ENCODE peak calls at places on chromosomes 16 and 17, in six cellular contexts. U is tibial artery, A is K562, V is endodermal cell, D is endothelial cell, Z is mesothelial cell of epicardium. K is an unnamed sample.

GRCh38 chr17:64016974-64017373 is 3.5 kb downstream of the ICAM2 start:
- DNase-seq in Z (no peak), A (no peak), D (no peak), V (no peak), U (no peak), K (no peak)

GRCh38 chr17:76868176-76868668 is at the start of gene MGAT5B:
- DNase-seq in D (peak), V (peak), A (peak), Z (peak), U (peak), K (peak)

GRCh38 chr17:33050611-33051140 is 59.0 kb downstream of the SPACA3 start:
- DNase-seq in A (no peak), V (peak), U (no peak), D (no peak), Z (no peak), K (no peak)

GRCh38 chr17:67105213-67105612 is 60.9 kb downstream of the CACNG1 start:
- DNase-seq in U (no peak), Z (no peak), V (no peak), D (no peak), A (no peak), K (no peak)

GRCh38 chr17:77601054-77601979 is 357.2 kb upstream of the TNRC6C start:
- DNase-seq in U (peak), A (no peak), V (no peak), D (no peak), Z (no peak), K (no peak)

GRCh38 chr17:33233855-33234228 is 59.3 kb downstream of the ASIC2 start:
- DNase-seq in D (no peak), V (no peak), U (peak), Z (no peak), A (no peak), K (no peak)

GRCh38 chr17:61376931-61377838 is 22.5 kb upstream of the TBX2 start:
- DNase-seq in A (no peak), D (no peak), U (peak), V (no peak), Z (no peak), K (no peak)

GRCh38 chr16:60748366-60748765 is 1287.9 kb downstream of the CDH8 start:
- DNase-seq in U (no peak), Z (no peak), D (no peak), A (no peak), V (no peak), K (no peak)

GRCh38 chr17:47099987-47100711 is 88.9 kb downstream of the CDC27 start:
- DNase-seq in U (peak), A (peak), Z (peak), V (peak), D (peak), K (peak)

GRCh38 chr16:26598061-26598460 is 468.7 kb upstream of the C16orf82 start:
- DNase-seq in Z (no peak), V (peak), D (no peak), A (peak), U (no peak), K (no peak)

GRCh38 chr17:79835953-79836951 is 3.0 kb downstream of the CBX4 start:
- DNase-seq in D (no peak), V (peak), U (no peak), Z (peak), A (peak), K (peak)

GRCh38 chr16:2146739-2147138 is 1.7 kb upstream of the RAB26 start:
- DNase-seq in D (no peak), V (peak), A (no peak), Z (no peak), U (no peak), K (no peak)

GRCh38 chr17:81519284-81520020 is 6.9 kb upstream of the ACTG1 start:
- DNase-seq in D (no peak), A (peak), V (peak), U (no peak), Z (peak), K (peak)

GRCh38 chr16:23423496-23424049 is 29.4 kb downstream of the COG7 start:
- DNase-seq in A (no peak), V (peak), Z (no peak), U (peak), D (no peak), K (no peak)

GRCh38 chr17:77707546-77707945 is 251.0 kb upstream of the TNRC6C start:
- DNase-seq in Z (peak), A (no peak), V (peak), D (no peak), U (no peak), K (no peak)

GRCh38 chr16:58814348-58814801 is 80.3 kb upstream of the GOT2 start:
- DNase-seq in A (peak), V (peak), U (peak), D (peak), Z (peak), K (peak)

GRCh38 chr17:4232168-4232813 is 31.5 kb downstream of the ANKFY1 start:
- DNase-seq in U (no peak), V (no peak), D (no peak), Z (no peak), A (no peak), K (no peak)

GRCh38 chr17:4234406-4234805 is 29.4 kb downstream of the ANKFY1 start:
- DNase-seq in Z (no peak), A (no peak), V (no peak), D (no peak), U (no peak), K (no peak)

GRCh38 chr17:4233668-4234258 is 30.0 kb downstream of the ANKFY1 start:
- DNase-seq in A (no peak), V (no peak), U (no peak), D (no peak), Z (no peak), K (no peak)

GRCh38 chr17:4230142-4230541 is 33.6 kb downstream of the ANKFY1 start:
- DNase-seq in D (no peak), A (no peak), Z (no peak), U (peak), V (peak), K (no peak)

GRCh38 chr17:4229627-4230026 is 34.2 kb downstream of the ANKFY1 start:
- DNase-seq in D (no peak), V (no peak), U (peak), A (no peak), Z (no peak), K (no peak)
- TF ChIP-seq CTCF in D (no peak), V (no peak), U (no peak), A (no peak), Z (no peak), K (no peak)

DNA sequence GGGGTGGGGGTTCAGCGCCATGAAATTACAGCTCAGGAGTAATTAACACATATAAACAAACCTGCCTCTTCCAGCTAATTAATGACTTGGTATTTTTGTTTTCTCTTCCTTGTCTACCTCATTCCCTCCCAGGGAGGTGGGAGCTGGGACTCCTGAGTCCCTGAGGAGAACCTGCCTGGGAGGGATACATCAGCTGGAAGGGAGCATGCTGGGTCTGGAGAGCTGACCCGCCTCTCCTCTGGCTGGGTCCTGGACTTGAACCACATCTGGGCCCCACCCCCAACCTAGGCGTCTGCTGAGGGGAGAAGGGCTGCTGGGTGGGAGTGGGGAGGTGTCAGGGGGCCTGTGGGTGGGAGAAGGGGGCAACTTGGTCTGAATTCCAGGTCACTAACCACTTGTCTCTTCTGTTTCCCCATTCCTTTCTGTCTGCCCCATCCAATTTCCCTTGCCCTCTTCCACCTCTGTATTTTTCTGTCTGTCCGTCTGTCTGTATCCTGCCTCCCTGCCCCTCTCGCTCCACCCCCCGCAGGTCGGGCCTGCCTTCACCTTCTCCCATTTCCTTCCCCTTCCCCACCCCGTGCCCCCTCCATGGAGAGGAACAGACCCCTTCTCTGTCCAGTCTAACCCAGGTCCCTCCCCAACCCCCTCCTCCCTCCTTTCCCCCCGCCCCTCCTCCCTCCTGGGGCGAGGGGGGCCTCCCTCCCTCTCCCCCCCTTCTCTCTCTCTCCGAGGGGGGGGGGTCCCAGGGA is at the start of gene NLGN2:
- DNase-seq in A (no peak), U (no peak), Z (no peak), V (no peak), D (no peak), K (no peak)
- TF ChIP-seq CTCF in A (no peak), U (no peak), Z (no peak), V (no peak), D (no peak), K (no peak)

DNA sequence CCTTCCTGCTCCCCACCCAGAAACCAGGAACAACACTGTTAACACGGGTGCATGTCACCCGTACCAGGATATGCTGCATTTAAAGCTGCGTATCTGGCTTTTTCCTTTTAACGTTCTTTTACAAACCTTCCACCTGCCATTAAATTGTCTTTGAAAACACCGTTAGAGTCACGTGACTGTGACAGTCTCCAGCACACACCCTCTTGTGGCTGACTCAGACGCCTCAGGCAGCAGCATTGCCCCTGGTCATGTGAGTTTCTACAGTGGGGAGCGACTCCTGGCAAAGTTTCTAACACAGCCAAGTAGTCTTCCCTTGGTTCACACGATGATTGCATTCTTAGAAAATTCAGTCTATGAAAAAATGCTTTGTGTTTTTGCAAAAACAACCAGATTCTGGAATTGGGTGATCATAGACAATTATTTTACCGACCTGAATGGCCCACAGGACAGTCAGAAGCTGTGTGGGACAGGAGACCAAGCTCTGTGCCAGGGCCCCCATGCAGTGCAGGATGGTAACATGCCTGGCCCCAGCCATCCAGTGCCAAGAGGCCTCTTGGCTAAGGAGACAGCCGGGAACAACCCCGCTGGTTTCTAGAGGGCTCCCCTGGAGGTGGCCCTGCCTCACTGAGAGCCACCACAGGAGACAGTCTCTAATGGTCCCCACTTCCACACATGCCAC is 199.1 kb downstream of the KATNIP start:
- DNase-seq in D (peak), U (peak), Z (peak), A (peak), V (peak), K (no peak)
- TF ChIP-seq CTCF in D (no peak), U (no peak), Z (no peak), A (peak), V (peak), K (peak)

DNA sequence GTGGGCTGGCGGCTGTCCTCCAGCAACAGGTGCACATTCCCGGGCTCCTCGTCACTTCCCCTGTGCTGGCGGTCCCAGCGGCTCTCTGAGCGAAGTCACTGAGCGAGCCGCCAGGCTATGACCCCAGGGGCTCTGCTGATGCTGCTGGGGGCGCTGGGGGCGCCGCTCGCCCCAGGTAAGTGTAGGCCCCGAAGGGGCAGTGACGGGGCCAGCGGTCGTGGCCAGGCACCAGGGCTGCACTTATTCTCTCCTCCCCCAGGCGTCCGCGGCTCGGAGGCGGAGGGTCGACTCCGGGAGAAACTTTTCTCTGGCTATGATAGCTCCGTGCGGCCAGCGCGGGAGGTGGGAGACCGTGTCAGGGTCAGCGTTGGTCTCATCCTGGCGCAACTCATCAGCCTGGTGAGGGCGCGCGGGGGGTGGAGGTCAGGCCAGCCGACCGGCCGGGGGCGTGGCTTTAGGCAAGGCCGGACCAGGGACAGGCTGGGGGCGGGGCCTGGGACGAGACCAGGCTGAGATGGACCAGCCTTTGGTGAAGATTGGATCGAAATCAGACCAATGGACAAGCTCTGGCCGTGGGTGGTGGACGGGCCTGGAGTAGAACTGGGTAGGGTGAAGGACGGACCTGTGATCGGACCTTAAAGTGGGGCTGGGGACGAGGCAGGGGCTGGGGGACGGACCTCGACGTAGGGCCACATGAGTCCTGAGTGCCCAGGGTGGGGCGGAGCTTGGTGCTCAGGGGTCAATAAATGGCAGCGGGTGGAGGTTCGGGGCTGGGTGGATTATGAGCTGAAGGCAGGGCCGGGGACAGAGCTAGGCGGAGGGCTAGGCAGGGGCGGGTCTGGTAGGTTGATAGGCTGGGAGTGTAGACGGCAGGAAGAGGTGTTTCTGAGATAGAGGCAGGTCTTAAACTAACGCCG is at the start of gene CHRNB1:
- DNase-seq in Z (peak), V (peak), U (peak), D (peak), A (peak), K (peak)
- TF ChIP-seq CTCF in Z (no peak), V (peak), U (peak), D (no peak), A (no peak), K (peak)

DNA sequence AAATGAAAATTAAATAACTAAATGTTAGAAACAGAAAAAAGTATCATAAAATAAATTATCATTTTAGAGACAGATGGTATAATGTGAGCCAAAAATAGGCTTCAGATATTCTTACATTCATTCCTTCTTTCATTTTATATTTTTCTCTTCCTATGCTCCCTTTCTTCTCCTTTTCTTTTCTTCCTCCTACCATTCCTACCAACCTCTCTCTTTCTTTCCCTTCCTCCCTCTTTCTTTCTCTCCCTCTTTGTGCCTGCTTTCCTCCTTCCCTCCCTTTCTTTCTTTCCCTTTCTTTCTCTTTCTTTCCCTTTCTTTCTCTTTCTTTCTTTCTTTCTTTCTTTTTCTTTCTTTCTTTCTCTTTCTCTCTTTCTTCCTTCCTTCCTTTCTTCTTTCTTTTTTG is 275.6 kb upstream of the ELAC2 start:
- DNase-seq in U (no peak), V (no peak), Z (no peak), A (no peak), D (no peak), K (no peak)
- TF ChIP-seq CTCF in U (no peak), V (no peak), Z (no peak), A (no peak), D (no peak), K (no peak)

DNA sequence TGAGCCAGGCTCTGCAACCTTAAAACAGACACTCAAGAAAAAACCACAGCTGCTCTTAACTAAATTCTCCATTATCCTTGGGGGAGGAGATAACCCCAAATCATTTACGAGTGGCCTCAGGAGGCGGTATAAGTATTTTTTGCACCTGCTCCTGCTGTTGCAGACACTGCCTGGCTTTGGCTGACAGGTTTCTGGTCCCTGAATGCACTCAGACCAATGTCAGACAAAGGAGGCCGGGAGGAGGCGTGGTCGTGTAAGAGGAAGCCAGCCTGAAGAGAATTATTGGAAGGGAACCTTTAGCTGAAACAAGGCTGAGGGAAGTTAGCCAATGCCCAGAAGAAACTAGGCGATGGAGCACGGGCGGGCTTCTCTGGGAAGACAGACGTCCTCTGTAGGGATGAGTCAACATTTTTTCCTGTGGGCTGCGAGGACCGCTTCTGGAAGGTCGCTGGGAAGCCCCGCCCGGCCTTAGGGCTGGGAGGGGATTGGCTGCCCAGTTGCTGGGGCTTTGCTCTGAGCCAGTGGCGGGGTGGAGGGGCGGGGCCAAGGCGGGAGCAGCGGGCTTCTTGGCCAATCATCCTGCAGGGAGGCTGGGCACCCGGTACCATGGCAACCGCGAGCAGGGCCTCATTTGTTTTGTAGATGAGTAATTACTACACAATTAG is 82.3 kb downstream of the CCDC182 start:
- DNase-seq in A (peak), Z (peak), V (peak), U (peak), D (peak), K (peak)
- TF ChIP-seq CTCF in A (no peak), Z (no peak), V (no peak), U (no peak), D (no peak), K (no peak)

GRCh38 chr17:29570521-29570920 is 2.0 kb downstream of the TP53I13 start:
- DNase-seq in U (no peak), D (no peak), A (no peak), Z (no peak), V (peak), K (no peak)

GRCh38 chr17:29568331-29569244 is at the start of gene TP53I13:
- DNase-seq in A (peak), D (peak), Z (peak), U (peak), V (peak), K (peak)

GRCh38 chr17:29571486-29571882 is 3.0 kb downstream of the TP53I13 start:
- DNase-seq in A (no peak), U (no peak), D (no peak), V (no peak), Z (no peak), K (no peak)

GRCh38 chr17:29567362-29568330 is 809 bp upstream of the ABHD15 start:
- DNase-seq in U (peak), V (peak), Z (peak), A (peak), D (peak), K (peak)

GRCh38 chr17:29569245-29569950 is 897 bp downstream of the TP53I13 start:
- DNase-seq in D (no peak), U (no peak), V (no peak), Z (peak), A (no peak), K (no peak)
- TF ChIP-seq CTCF in D (no peak), U (no peak), V (no peak), Z (no peak), A (no peak), K (no peak)

K was measured in progenitor cell of endocrine pancreas.